ENCODE peak calls at places on chromosomes 11 and 22, in four cellular contexts. U is transverse colon, R is stomach, A is sigmoid colon. P is an unnamed sample.
A peak's percentile ranks its signal among the peaks of the same experiment; 100 is the strongest.

GRCh38 chr22:41175546-41175945 is 29.6 kb upstream of the L3MBTL2 start:
- DNase-seq in R (no peak), A (no peak), U (no peak), P (no peak)

GRCh38 chr22:27247691-27248434 is 553.7 kb downstream of the MN1 start:
- DNase-seq in R (no peak), U (no peak), A (no peak), P (peak; percentile 81)

GRCh38 chr22:19060356-19061009 is 61.7 kb downstream of the DGCR2 start:
- DNase-seq in A (peak; percentile 38), U (no peak), R (no peak), P (no peak)

GRCh38 chr11:13450832-13451397 is 12.1 kb downstream of the BTBD10 start:
- DNase-seq in U (no peak), A (no peak), R (no peak), P (no peak)

GRCh38 chr11:46050065-46050464 is 71.2 kb downstream of the PHF21A start:
- DNase-seq in A (peak; percentile 70), U (peak; percentile 12), R (no peak), P (peak; percentile 48)

GRCh38 chr11:102568851-102569250 is 38.3 kb upstream of the MMP7 start:
- DNase-seq in U (no peak), R (no peak), A (no peak), P (no peak)

GRCh38 chr11:59776210-59777066 is 21.3 kb downstream of the STX3 start:
- DNase-seq in U (no peak), R (no peak), A (no peak), P (no peak)

GRCh38 chr22:27985323-27986275 is 66.5 kb upstream of the PITPNB start:
- DNase-seq in A (peak; percentile 21), R (peak; percentile 21), U (no peak), P (no peak)

GRCh38 chr11:111719379-111719778 is 46.8 kb downstream of the PPP2R1B start:
- DNase-seq in R (no peak), A (no peak), U (no peak), P (no peak)

GRCh38 chr11:129625930-129626329 is 189.7 kb upstream of the TMEM45B start:
- DNase-seq in A (no peak), U (no peak), R (no peak), P (no peak)

GRCh38 chr11:102592634-102593581 is 32.2 kb downstream of the MMP20 start:
- DNase-seq in A (no peak), U (no peak), R (no peak), P (no peak)

GRCh38 chr11:9506489-9507343 is 45.9 kb downstream of the ZNF143 start:
- DNase-seq in R (peak; percentile 83), A (peak; percentile 80), U (peak; percentile 82), P (peak; percentile 73)

GRCh38 chr11:66727282-66727882 is 1.6 kb downstream of the SPTBN2 start:
- DNase-seq in U (peak; percentile 34), R (peak; percentile 34), A (peak; percentile 59), P (peak; percentile 66)

GRCh38 chr22:42817556-42817955 is 39.5 kb downstream of the ARFGAP3 start:
- DNase-seq in A (no peak), R (no peak), U (no peak), P (no peak)

GRCh38 chr11:119728226-119728626 is 774 bp downstream of the NECTIN1 start:
- DNase-seq in U (peak; percentile 25), A (no peak), R (no peak), P (no peak)

GRCh38 chr11:3808846-3809623 is 675 bp downstream of the PGAP2 start:
- DNase-seq in R (peak; percentile 49), A (no peak), U (peak; percentile 64), P (no peak)

GRCh38 chr11:8613036-8613435 is 19.0 kb upstream of the STK33 start:
- DNase-seq in U (no peak), R (no peak), A (no peak), P (no peak)

GRCh38 chr11:102497061-102497460 is 33.5 kb downstream of the MMP7 start:
- DNase-seq in A (no peak), U (no peak), R (no peak), P (no peak)

GRCh38 chr11:47071871-47072270 is 104.8 kb downstream of the ARFGAP2 start:
- DNase-seq in R (no peak), U (no peak), A (no peak), P (no peak)

GRCh38 chr11:69392104-69392653 is 89.3 kb upstream of the LINC01488 start:
- DNase-seq in A (peak; percentile 52), U (no peak), R (no peak), P (no peak)

GRCh38 chr11:47378011-47378835 is at the start of gene SPI1:
- DNase-seq in R (peak; percentile 60), U (peak; percentile 73), A (peak; percentile 85), P (no peak)

GRCh38 chr11:1746516-1746931 is 3.9 kb downstream of the IFITM10 start:
- DNase-seq in R (no peak), A (peak; percentile 73), U (peak; percentile 21), P (no peak)

GRCh38 chr11:119501777-119502405 is 78.9 kb upstream of the THY1 start:
- DNase-seq in R (no peak), A (no peak), U (no peak), P (no peak)

GRCh38 chr11:32333335-32333991 is 101.9 kb downstream of the WT1 start:
- DNase-seq in U (peak; percentile 55), R (peak; percentile 63), A (peak; percentile 72), P (peak; percentile 78)

GRCh38 chr22:32475428-32476010 is 908 bp downstream of the FBXO7 start:
- DNase-seq in R (peak; percentile 40), A (peak; percentile 72), U (peak; percentile 47), P (peak; percentile 50)

GRCh38 chr11:124889692-124890091 is 8.0 kb downstream of the ROBO4 start:
- DNase-seq in A (no peak), R (no peak), U (no peak), P (no peak)

GRCh38 chr11:124577664-124578427 is 8.0 kb downstream of the OR8A1 start:
- DNase-seq in A (no peak), R (no peak), U (no peak), P (no peak)

GRCh38 chr11:79498681-79499080 is 57.9 kb upstream of the TENM4 start:
- DNase-seq in U (no peak), R (no peak), A (no peak), P (no peak)

GRCh38 chr11:68931911-68932310 is 28.2 kb downstream of the IGHMBP2 start:
- DNase-seq in U (no peak), A (no peak), R (no peak), P (no peak)

GRCh38 chr11:2525166-2525861 is 80.5 kb downstream of the KCNQ1 start:
- DNase-seq in A (peak; percentile 53), R (peak; percentile 61), U (peak; percentile 9), P (peak; percentile 14)

GRCh38 chr11:85779956-85780640 is 30.8 kb downstream of the SYTL2 start:
- DNase-seq in A (no peak), U (no peak), R (no peak), P (no peak)

GRCh38 chr22:48941903-48942625 is 885.6 kb downstream of the BRD1 start:
- DNase-seq in A (peak; percentile 21), U (peak; percentile 1), R (peak; percentile 18), P (no peak)
- TF ChIP-seq POLR2A in A (no peak), U (no peak), R (no peak), P (no peak)

DNA sequence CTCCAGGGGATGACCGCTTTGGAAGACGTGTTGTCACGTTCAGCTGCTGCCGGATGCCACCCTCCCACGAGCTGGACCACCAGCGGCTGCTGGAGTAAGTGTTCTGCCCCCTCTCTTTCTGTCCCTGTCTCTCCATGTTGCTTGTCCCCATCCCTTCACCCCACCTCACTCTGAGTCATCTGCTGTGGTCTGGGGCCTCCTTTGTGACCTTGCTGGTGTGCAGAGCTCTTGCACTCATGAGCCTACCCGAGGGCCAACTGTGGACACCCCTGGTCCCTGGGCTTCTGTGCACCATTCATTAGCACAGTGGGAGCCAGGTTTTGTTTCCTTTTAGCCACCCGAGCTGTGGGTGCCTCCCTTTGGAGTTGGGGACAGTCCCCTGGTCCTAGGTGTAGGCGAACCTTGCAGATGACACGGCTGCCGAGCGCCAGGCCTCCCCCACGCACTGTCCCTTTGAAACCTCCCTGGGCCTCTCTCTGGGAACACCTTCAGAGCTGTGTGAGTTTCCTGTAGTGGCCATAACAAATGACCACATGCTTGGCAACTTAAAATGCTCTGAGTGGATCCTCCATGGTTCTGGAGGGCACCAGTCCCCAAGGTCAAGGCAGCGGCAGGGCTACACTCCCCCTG is 49.8 kb downstream of the ARHGAP8 start:
- DNase-seq in U (no peak), A (no peak), R (no peak), P (no peak)
- TF ChIP-seq EP300 in U (no peak), A (no peak), R (no peak), P (no peak)

DNA sequence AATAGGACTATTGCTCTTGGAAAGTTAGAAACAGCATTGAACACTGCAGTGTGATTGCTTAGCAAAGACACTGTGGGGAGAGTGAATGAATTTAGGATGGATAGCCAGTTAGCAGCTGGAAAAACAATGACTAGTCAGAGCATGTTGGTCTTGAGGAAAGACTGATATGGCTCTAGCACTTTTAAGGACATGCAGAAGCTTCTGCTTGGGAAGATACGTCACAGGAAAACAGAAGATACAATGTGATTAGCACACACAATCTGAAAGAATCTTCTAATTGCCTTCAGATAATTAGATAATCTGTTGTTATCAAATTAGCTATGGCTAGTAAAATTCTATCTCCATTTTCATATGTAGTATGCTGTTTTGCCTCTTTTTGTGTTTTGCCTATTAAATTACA is 530.7 kb upstream of the CHORDC1 start:
- DNase-seq in U (no peak), R (no peak), A (no peak), P (no peak)
- H3K27ac ChIP-seq in U (no peak overlapping the region), R (no peak overlapping the region), A (no peak overlapping the region), P (no peak overlapping the region)

DNA sequence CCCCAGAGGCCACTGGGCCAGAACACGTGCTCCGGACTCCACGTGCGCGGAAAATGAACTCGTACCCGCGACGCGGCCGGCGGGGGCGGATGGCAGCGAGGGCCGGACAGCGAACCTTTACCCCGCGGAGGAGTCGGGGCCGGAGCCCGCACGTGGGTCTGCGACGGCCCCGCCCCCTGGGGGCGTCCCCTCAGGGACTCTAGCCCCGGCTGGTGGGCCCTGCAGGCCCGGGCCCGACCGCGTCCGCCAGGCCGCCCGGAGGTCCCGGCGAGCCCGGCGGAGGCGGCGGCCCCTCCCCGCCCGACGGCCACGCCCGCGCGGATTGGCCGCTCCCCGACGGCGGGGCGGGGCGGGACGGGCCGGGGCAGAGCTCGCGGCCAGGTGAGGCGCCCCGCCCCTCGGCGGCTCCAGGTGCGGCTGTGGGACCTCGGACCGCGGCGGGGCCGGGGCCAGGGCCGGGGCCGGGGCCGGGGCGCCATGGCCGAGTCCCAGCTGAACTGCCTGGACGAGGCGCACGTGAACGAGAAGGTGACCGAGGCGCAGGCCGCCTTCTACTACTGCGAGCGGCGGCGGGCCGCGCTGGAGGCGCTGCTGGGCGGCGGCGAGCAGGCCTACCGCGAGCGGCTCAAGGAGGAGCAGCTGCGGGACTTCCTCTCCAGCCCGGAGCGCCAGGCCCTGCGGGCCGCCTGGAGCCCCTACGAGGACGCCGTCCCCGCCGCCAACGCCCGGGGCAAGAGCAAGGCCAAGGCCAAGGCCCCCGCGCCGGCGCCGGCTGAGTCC is at the start of gene FAM83F:
- DNase-seq in R (peak; percentile 73), U (peak; percentile 74), A (no peak), P (no peak)
- TF ChIP-seq POLR2A in R (no peak), U (peak; percentile 57), A (no peak), P (no peak)

P was measured in ovary.